ENCODE peak calls at places on chromosome X, in six cellular contexts. One of them, this sample, is unnamed.

GRCh38 chrX:151563449-151563848 is at the start of gene PASD1:
- DNase-seq in amygdala: no peak
- DNase-seq in activated CD4-positive, alpha-beta T cell treated with anti-CD3 and anti-CD28 coated beads, Interleukin-2, amount 10 ng/mL, durations not matched to agents 7 days and 5 days: no peak
- DNase-seq in GM23248: no peak
- DNase-seq in stimulated activated CD8-positive, alpha-beta memory T cell treated with anti-CD3 and anti-CD28 coated beads, Interleukin-4, amount 100 ng/mL, for 24 hours: no peak
- DNase-seq in bronchial epithelial cell: no peak
- DNase-seq in this sample: no peak

GRCh38 chrX:20432048-20432447 is 165.3 kb upstream of the RPS6KA3 start:
- DNase-seq in amygdala: no peak
- DNase-seq in activated CD4-positive, alpha-beta T cell treated with anti-CD3 and anti-CD28 coated beads, Interleukin-2, amount 10 ng/mL, durations not matched to agents 7 days and 5 days: no peak
- DNase-seq in GM23248: peak
- DNase-seq in stimulated activated CD8-positive, alpha-beta memory T cell treated with anti-CD3 and anti-CD28 coated beads, Interleukin-4, amount 100 ng/mL, for 24 hours: no peak
- DNase-seq in bronchial epithelial cell: peak
- DNase-seq in this sample: peak

GRCh38 chrX:10326578-10326977 is 169.8 kb downstream of the CLCN4 start:
- DNase-seq in amygdala: no peak
- DNase-seq in activated CD4-positive, alpha-beta T cell treated with anti-CD3 and anti-CD28 coated beads, Interleukin-2, amount 10 ng/mL, durations not matched to agents 7 days and 5 days: no peak
- DNase-seq in GM23248: peak
- DNase-seq in stimulated activated CD8-positive, alpha-beta memory T cell treated with anti-CD3 and anti-CD28 coated beads, Interleukin-4, amount 100 ng/mL, for 24 hours: no peak
- DNase-seq in bronchial epithelial cell: no peak
- DNase-seq in this sample: peak

GRCh38 chrX:129553619-129554288 is 13.7 kb downstream of the OCRL start:
- DNase-seq in amygdala: no peak
- DNase-seq in activated CD4-positive, alpha-beta T cell treated with anti-CD3 and anti-CD28 coated beads, Interleukin-2, amount 10 ng/mL, durations not matched to agents 7 days and 5 days: no peak
- DNase-seq in GM23248: no peak
- DNase-seq in stimulated activated CD8-positive, alpha-beta memory T cell treated with anti-CD3 and anti-CD28 coated beads, Interleukin-4, amount 100 ng/mL, for 24 hours: no peak
- DNase-seq in bronchial epithelial cell: no peak
- DNase-seq in this sample: no peak

GRCh38 chrX:48511561-48511960 is 2.8 kb downstream of the PORCN start:
- DNase-seq in amygdala: no peak
- DNase-seq in activated CD4-positive, alpha-beta T cell treated with anti-CD3 and anti-CD28 coated beads, Interleukin-2, amount 10 ng/mL, durations not matched to agents 7 days and 5 days: no peak
- DNase-seq in GM23248: peak
- DNase-seq in stimulated activated CD8-positive, alpha-beta memory T cell treated with anti-CD3 and anti-CD28 coated beads, Interleukin-4, amount 100 ng/mL, for 24 hours: no peak
- DNase-seq in bronchial epithelial cell: no peak
- DNase-seq in this sample: no peak

GRCh38 chrX:12681047-12681446 is 110.2 kb upstream of the PRPS2 start:
- DNase-seq in amygdala: no peak
- DNase-seq in activated CD4-positive, alpha-beta T cell treated with anti-CD3 and anti-CD28 coated beads, Interleukin-2, amount 10 ng/mL, durations not matched to agents 7 days and 5 days: no peak
- DNase-seq in GM23248: no peak
- DNase-seq in stimulated activated CD8-positive, alpha-beta memory T cell treated with anti-CD3 and anti-CD28 coated beads, Interleukin-4, amount 100 ng/mL, for 24 hours: no peak
- DNase-seq in bronchial epithelial cell: no peak
- DNase-seq in this sample: no peak

GRCh38 chrX:115940348-115940747 is 230.2 kb upstream of the AGTR2 start:
- DNase-seq in amygdala: no peak
- DNase-seq in activated CD4-positive, alpha-beta T cell treated with anti-CD3 and anti-CD28 coated beads, Interleukin-2, amount 10 ng/mL, durations not matched to agents 7 days and 5 days: no peak
- DNase-seq in GM23248: no peak
- DNase-seq in stimulated activated CD8-positive, alpha-beta memory T cell treated with anti-CD3 and anti-CD28 coated beads, Interleukin-4, amount 100 ng/mL, for 24 hours: no peak
- DNase-seq in bronchial epithelial cell: no peak
- DNase-seq in this sample: no peak

GRCh38 chrX:84475596-84475995 is 26.7 kb downstream of the HDX start:
- DNase-seq in amygdala: no peak
- DNase-seq in activated CD4-positive, alpha-beta T cell treated with anti-CD3 and anti-CD28 coated beads, Interleukin-2, amount 10 ng/mL, durations not matched to agents 7 days and 5 days: no peak
- DNase-seq in GM23248: no peak
- DNase-seq in stimulated activated CD8-positive, alpha-beta memory T cell treated with anti-CD3 and anti-CD28 coated beads, Interleukin-4, amount 100 ng/mL, for 24 hours: no peak
- DNase-seq in bronchial epithelial cell: no peak
- DNase-seq in this sample: no peak

GRCh38 chrX:139851730-139852129 is 81.1 kb downstream of the ATP11C start:
- DNase-seq in amygdala: no peak
- DNase-seq in activated CD4-positive, alpha-beta T cell treated with anti-CD3 and anti-CD28 coated beads, Interleukin-2, amount 10 ng/mL, durations not matched to agents 7 days and 5 days: no peak
- DNase-seq in GM23248: peak
- DNase-seq in stimulated activated CD8-positive, alpha-beta memory T cell treated with anti-CD3 and anti-CD28 coated beads, Interleukin-4, amount 100 ng/mL, for 24 hours: no peak
- DNase-seq in bronchial epithelial cell: no peak
- DNase-seq in this sample: no peak

GRCh38 chrX:153816821-153817220 is 13.5 kb downstream of the PDZD4 start:
- DNase-seq in amygdala: no peak
- DNase-seq in activated CD4-positive, alpha-beta T cell treated with anti-CD3 and anti-CD28 coated beads, Interleukin-2, amount 10 ng/mL, durations not matched to agents 7 days and 5 days: peak
- DNase-seq in GM23248: no peak
- DNase-seq in stimulated activated CD8-positive, alpha-beta memory T cell treated with anti-CD3 and anti-CD28 coated beads, Interleukin-4, amount 100 ng/mL, for 24 hours: peak
- DNase-seq in bronchial epithelial cell: no peak
- DNase-seq in this sample: no peak

GRCh38 chrX:69968956-69969355 is 80.8 kb downstream of the AWAT2 start:
- DNase-seq in amygdala: peak
- DNase-seq in activated CD4-positive, alpha-beta T cell treated with anti-CD3 and anti-CD28 coated beads, Interleukin-2, amount 10 ng/mL, durations not matched to agents 7 days and 5 days: no peak
- DNase-seq in GM23248: no peak
- DNase-seq in stimulated activated CD8-positive, alpha-beta memory T cell treated with anti-CD3 and anti-CD28 coated beads, Interleukin-4, amount 100 ng/mL, for 24 hours: no peak
- DNase-seq in bronchial epithelial cell: no peak
- DNase-seq in this sample: no peak

GRCh38 chrX:79366888-79367749 is at the start of gene ITM2A:
- DNase-seq in amygdala: no peak
- DNase-seq in activated CD4-positive, alpha-beta T cell treated with anti-CD3 and anti-CD28 coated beads, Interleukin-2, amount 10 ng/mL, durations not matched to agents 7 days and 5 days: peak
- DNase-seq in GM23248: no peak
- DNase-seq in stimulated activated CD8-positive, alpha-beta memory T cell treated with anti-CD3 and anti-CD28 coated beads, Interleukin-4, amount 100 ng/mL, for 24 hours: peak
- DNase-seq in bronchial epithelial cell: no peak
- DNase-seq in this sample: peak

GRCh38 chrX:29826651-29827206 is 388.6 kb upstream of the MAGEB2 start:
- DNase-seq in amygdala: no peak
- DNase-seq in activated CD4-positive, alpha-beta T cell treated with anti-CD3 and anti-CD28 coated beads, Interleukin-2, amount 10 ng/mL, durations not matched to agents 7 days and 5 days: no peak
- DNase-seq in GM23248: no peak
- DNase-seq in stimulated activated CD8-positive, alpha-beta memory T cell treated with anti-CD3 and anti-CD28 coated beads, Interleukin-4, amount 100 ng/mL, for 24 hours: no peak
- DNase-seq in bronchial epithelial cell: no peak
- DNase-seq in this sample: no peak

GRCh38 chrX:24392709-24393108 is 32.3 kb downstream of the SUPT20HL1 start:
- DNase-seq in amygdala: no peak
- DNase-seq in activated CD4-positive, alpha-beta T cell treated with anti-CD3 and anti-CD28 coated beads, Interleukin-2, amount 10 ng/mL, durations not matched to agents 7 days and 5 days: no peak
- DNase-seq in GM23248: peak
- DNase-seq in stimulated activated CD8-positive, alpha-beta memory T cell treated with anti-CD3 and anti-CD28 coated beads, Interleukin-4, amount 100 ng/mL, for 24 hours: no peak
- DNase-seq in bronchial epithelial cell: no peak
- DNase-seq in this sample: no peak

GRCh38 chrX:145190801-145191389 is 56.4 kb upstream of the SPANXN1 start:
- DNase-seq in amygdala: no peak
- DNase-seq in activated CD4-positive, alpha-beta T cell treated with anti-CD3 and anti-CD28 coated beads, Interleukin-2, amount 10 ng/mL, durations not matched to agents 7 days and 5 days: no peak
- DNase-seq in GM23248: peak
- DNase-seq in stimulated activated CD8-positive, alpha-beta memory T cell treated with anti-CD3 and anti-CD28 coated beads, Interleukin-4, amount 100 ng/mL, for 24 hours: no peak
- DNase-seq in bronchial epithelial cell: no peak
- DNase-seq in this sample: peak

GRCh38 chrX:152037183-152037582 is 62.7 kb upstream of the GABRE start:
- DNase-seq in amygdala: no peak
- DNase-seq in activated CD4-positive, alpha-beta T cell treated with anti-CD3 and anti-CD28 coated beads, Interleukin-2, amount 10 ng/mL, durations not matched to agents 7 days and 5 days: no peak
- DNase-seq in GM23248: no peak
- DNase-seq in stimulated activated CD8-positive, alpha-beta memory T cell treated with anti-CD3 and anti-CD28 coated beads, Interleukin-4, amount 100 ng/mL, for 24 hours: no peak
- DNase-seq in bronchial epithelial cell: no peak
- DNase-seq in this sample: no peak

GRCh38 chrX:118178450-118178849 is 61.8 kb upstream of the KLHL13 start:
- DNase-seq in amygdala: no peak
- DNase-seq in activated CD4-positive, alpha-beta T cell treated with anti-CD3 and anti-CD28 coated beads, Interleukin-2, amount 10 ng/mL, durations not matched to agents 7 days and 5 days: no peak
- DNase-seq in GM23248: no peak
- DNase-seq in stimulated activated CD8-positive, alpha-beta memory T cell treated with anti-CD3 and anti-CD28 coated beads, Interleukin-4, amount 100 ng/mL, for 24 hours: no peak
- DNase-seq in bronchial epithelial cell: no peak
- DNase-seq in this sample: no peak

GRCh38 chrX:26918633-26919032 is 544.5 kb downstream of the PPP4R3C start:
- DNase-seq in amygdala: no peak
- DNase-seq in activated CD4-positive, alpha-beta T cell treated with anti-CD3 and anti-CD28 coated beads, Interleukin-2, amount 10 ng/mL, durations not matched to agents 7 days and 5 days: peak
- DNase-seq in GM23248: peak
- DNase-seq in stimulated activated CD8-positive, alpha-beta memory T cell treated with anti-CD3 and anti-CD28 coated beads, Interleukin-4, amount 100 ng/mL, for 24 hours: no peak
- DNase-seq in bronchial epithelial cell: peak
- DNase-seq in this sample: peak

GRCh38 chrX:115183980-115184379 is 5.2 kb upstream of the RBMXL3 start:
- DNase-seq in amygdala: no peak
- DNase-seq in activated CD4-positive, alpha-beta T cell treated with anti-CD3 and anti-CD28 coated beads, Interleukin-2, amount 10 ng/mL, durations not matched to agents 7 days and 5 days: no peak
- DNase-seq in GM23248: peak
- DNase-seq in stimulated activated CD8-positive, alpha-beta memory T cell treated with anti-CD3 and anti-CD28 coated beads, Interleukin-4, amount 100 ng/mL, for 24 hours: no peak
- DNase-seq in bronchial epithelial cell: no peak
- DNase-seq in this sample: no peak

GRCh38 chrX:78658851-78659744 is at the start of gene RTL3:
- DNase-seq in amygdala: no peak
- DNase-seq in activated CD4-positive, alpha-beta T cell treated with anti-CD3 and anti-CD28 coated beads, Interleukin-2, amount 10 ng/mL, durations not matched to agents 7 days and 5 days: no peak
- DNase-seq in GM23248: peak
- DNase-seq in stimulated activated CD8-positive, alpha-beta memory T cell treated with anti-CD3 and anti-CD28 coated beads, Interleukin-4, amount 100 ng/mL, for 24 hours: no peak
- DNase-seq in bronchial epithelial cell: peak
- DNase-seq in this sample: peak

GRCh38 chrX:40172980-40173661 is 75.4 kb upstream of the BCOR start:
- DNase-seq in amygdala: no peak
- DNase-seq in activated CD4-positive, alpha-beta T cell treated with anti-CD3 and anti-CD28 coated beads, Interleukin-2, amount 10 ng/mL, durations not matched to agents 7 days and 5 days: no peak
- DNase-seq in GM23248: no peak
- DNase-seq in stimulated activated CD8-positive, alpha-beta memory T cell treated with anti-CD3 and anti-CD28 coated beads, Interleukin-4, amount 100 ng/mL, for 24 hours: no peak
- DNase-seq in bronchial epithelial cell: no peak
- DNase-seq in this sample: no peak

GRCh38 chrX:67692246-67692645 is 148.4 kb downstream of the AR start:
- DNase-seq in amygdala: no peak
- DNase-seq in activated CD4-positive, alpha-beta T cell treated with anti-CD3 and anti-CD28 coated beads, Interleukin-2, amount 10 ng/mL, durations not matched to agents 7 days and 5 days: no peak
- DNase-seq in GM23248: peak
- DNase-seq in stimulated activated CD8-positive, alpha-beta memory T cell treated with anti-CD3 and anti-CD28 coated beads, Interleukin-4, amount 100 ng/mL, for 24 hours: no peak
- DNase-seq in bronchial epithelial cell: peak
- DNase-seq in this sample: peak

GRCh38 chrX:119604778-119605177 is 1.4 kb downstream of the NKRF start:
- DNase-seq in amygdala: no peak
- DNase-seq in activated CD4-positive, alpha-beta T cell treated with anti-CD3 and anti-CD28 coated beads, Interleukin-2, amount 10 ng/mL, durations not matched to agents 7 days and 5 days: no peak
- DNase-seq in GM23248: peak
- DNase-seq in stimulated activated CD8-positive, alpha-beta memory T cell treated with anti-CD3 and anti-CD28 coated beads, Interleukin-4, amount 100 ng/mL, for 24 hours: no peak
- DNase-seq in bronchial epithelial cell: no peak
- DNase-seq in this sample: peak

GRCh38 chrX:136369377-136369776 is 68.6 kb downstream of the ADGRG4 start:
- DNase-seq in amygdala: no peak
- DNase-seq in activated CD4-positive, alpha-beta T cell treated with anti-CD3 and anti-CD28 coated beads, Interleukin-2, amount 10 ng/mL, durations not matched to agents 7 days and 5 days: no peak
- DNase-seq in GM23248: no peak
- DNase-seq in stimulated activated CD8-positive, alpha-beta memory T cell treated with anti-CD3 and anti-CD28 coated beads, Interleukin-4, amount 100 ng/mL, for 24 hours: no peak
- DNase-seq in bronchial epithelial cell: no peak
- DNase-seq in this sample: no peak

GRCh38 chrX:69051901-69052300 is 113.4 kb downstream of the PJA1 start:
- DNase-seq in amygdala: no peak
- DNase-seq in activated CD4-positive, alpha-beta T cell treated with anti-CD3 and anti-CD28 coated beads, Interleukin-2, amount 10 ng/mL, durations not matched to agents 7 days and 5 days: no peak
- DNase-seq in GM23248: no peak
- DNase-seq in stimulated activated CD8-positive, alpha-beta memory T cell treated with anti-CD3 and anti-CD28 coated beads, Interleukin-4, amount 100 ng/mL, for 24 hours: no peak
- DNase-seq in bronchial epithelial cell: no peak
- DNase-seq in this sample: no peak

GRCh38 chrX:123731258-123731986 is 1.4 kb downstream of the THOC2 start:
- DNase-seq in amygdala: no peak
- DNase-seq in activated CD4-positive, alpha-beta T cell treated with anti-CD3 and anti-CD28 coated beads, Interleukin-2, amount 10 ng/mL, durations not matched to agents 7 days and 5 days: peak
- DNase-seq in GM23248: peak
- DNase-seq in stimulated activated CD8-positive, alpha-beta memory T cell treated with anti-CD3 and anti-CD28 coated beads, Interleukin-4, amount 100 ng/mL, for 24 hours: no peak
- DNase-seq in bronchial epithelial cell: peak
- DNase-seq in this sample: peak

This sample was measured in epithelial cell of esophagus.